ENCODE peak calls at places on chromosomes 7 and 10, in nine cellular contexts. E, B, U, X, M, H, S, L and W are unnamed samples.

GRCh38 chr10:73907841-73908517 is 3.0 kb upstream of the PLAU start:
- DNase-seq in E (peak), B (no peak), U (no peak), X (peak), M (no peak), H (peak), S (no peak), L (no peak), W (no peak)

GRCh38 chr10:30529373-30529998 is 95.5 kb downstream of the MAP3K8 start:
- DNase-seq in E (no peak), B (peak), U (peak), X (peak), M (no peak), H (peak), S (peak), L (no peak), W (no peak)

GRCh38 chr7:139703468-139704307 is 74.1 kb downstream of the HIPK2 start:
- DNase-seq in E (no peak), B (no peak), U (no peak), X (no peak), M (no peak), H (peak), S (no peak), L (no peak), W (no peak)

GRCh38 chr7:101814996-101815825 is 2.2 kb upstream of the CUX1 start:
- DNase-seq in E (peak), B (peak), U (peak), X (peak), M (no peak), H (peak), S (peak), L (peak), W (no peak)

GRCh38 chr7:135943266-135943889 is 33.8 kb downstream of the MTPN start:
- DNase-seq in E (no peak), B (no peak), U (no peak), X (no peak), M (no peak), H (no peak), S (no peak), L (no peak), W (no peak)

GRCh38 chr10:60430017-60430416 is 40.3 kb upstream of the ANK3 start:
- DNase-seq in E (peak), B (no peak), U (no peak), X (no peak), M (peak), H (no peak), S (no peak), L (no peak), W (peak)

GRCh38 chr7:117281562-117281961 is 41.3 kb downstream of the WNT2 start:
- DNase-seq in E (peak), B (no peak), U (no peak), X (peak), M (no peak), H (no peak), S (no peak), L (peak), W (no peak)

GRCh38 chr7:27123021-27123476 is 7.5 kb downstream of the HOXA4 start:
- DNase-seq in E (peak), B (no peak), U (peak), X (no peak), M (no peak), H (no peak), S (no peak), L (no peak), W (no peak)

GRCh38 chr10:117533507-117534281 is 8.9 kb upstream of the EMX2 start:
- DNase-seq in E (no peak), B (no peak), U (peak), X (no peak), M (no peak), H (no peak), S (no peak), L (no peak), W (no peak)

GRCh38 chr7:24820730-24821044 is 63.4 kb upstream of the GSDME start:
- DNase-seq in E (no peak), B (no peak), U (no peak), X (peak), M (peak), H (no peak), S (no peak), L (peak), W (peak)

GRCh38 chr7:24819916-24820689 is 62.8 kb upstream of the GSDME start:
- DNase-seq in E (peak), B (peak), U (peak), X (peak), M (peak), H (peak), S (peak), L (peak), W (peak)

GRCh38 chr7:24824896-24825295 is 67.6 kb upstream of the GSDME start:
- DNase-seq in E (no peak), B (no peak), U (no peak), X (no peak), M (no peak), H (no peak), S (no peak), L (no peak), W (no peak)

GRCh38 chr7:24824400-24824799 is 67.1 kb upstream of the GSDME start:
- DNase-seq in E (no peak), B (no peak), U (no peak), X (no peak), M (no peak), H (no peak), S (no peak), L (no peak), W (no peak)

DNA sequence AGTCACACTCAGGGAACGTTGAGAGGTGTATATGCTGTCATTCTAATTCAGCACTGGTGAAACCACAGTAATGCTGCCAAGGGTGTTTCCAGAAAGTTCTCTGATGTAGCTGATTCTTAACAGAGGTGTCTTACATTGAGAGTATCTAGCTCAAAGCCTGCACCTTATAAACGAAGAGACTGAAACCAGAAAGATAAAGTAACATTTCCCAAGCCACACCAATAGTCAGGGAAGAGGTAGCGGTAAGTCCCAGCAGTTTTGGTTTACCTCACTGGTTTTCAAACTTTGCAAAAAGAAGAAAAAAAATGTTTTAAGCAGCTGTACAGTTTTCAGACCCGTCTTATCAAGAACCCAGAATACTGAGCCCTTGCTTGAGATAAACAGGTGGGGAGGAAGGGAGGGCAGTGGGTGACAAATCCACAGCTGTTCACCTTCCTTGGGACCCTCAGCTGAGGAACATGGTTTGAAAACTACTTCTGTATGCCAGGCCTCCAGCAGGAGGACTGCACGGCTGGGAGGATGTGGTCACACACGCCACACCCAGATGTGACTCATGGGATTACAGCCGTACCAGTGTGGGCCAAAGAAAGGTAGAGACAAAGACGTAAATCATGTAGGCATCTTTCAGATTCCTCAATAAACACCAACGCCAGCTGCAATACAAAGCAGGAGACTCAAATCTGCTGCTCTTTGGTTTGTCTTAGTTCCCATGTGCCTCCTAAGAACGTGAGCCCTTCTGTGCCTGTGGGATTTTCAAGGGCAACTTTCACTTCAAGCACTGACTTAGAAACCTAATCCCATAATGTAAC is 64.0 kb upstream of the GSDME start:
- DNase-seq in E (peak), B (peak), U (peak), X (peak), M (peak), H (no peak), S (peak), L (no peak), W (peak)
- TF ChIP-seq CTCF in E (peak), B (peak), U (no peak), X (peak), M (peak), H (no peak), S (no peak), L (peak), W (peak)

DNA sequence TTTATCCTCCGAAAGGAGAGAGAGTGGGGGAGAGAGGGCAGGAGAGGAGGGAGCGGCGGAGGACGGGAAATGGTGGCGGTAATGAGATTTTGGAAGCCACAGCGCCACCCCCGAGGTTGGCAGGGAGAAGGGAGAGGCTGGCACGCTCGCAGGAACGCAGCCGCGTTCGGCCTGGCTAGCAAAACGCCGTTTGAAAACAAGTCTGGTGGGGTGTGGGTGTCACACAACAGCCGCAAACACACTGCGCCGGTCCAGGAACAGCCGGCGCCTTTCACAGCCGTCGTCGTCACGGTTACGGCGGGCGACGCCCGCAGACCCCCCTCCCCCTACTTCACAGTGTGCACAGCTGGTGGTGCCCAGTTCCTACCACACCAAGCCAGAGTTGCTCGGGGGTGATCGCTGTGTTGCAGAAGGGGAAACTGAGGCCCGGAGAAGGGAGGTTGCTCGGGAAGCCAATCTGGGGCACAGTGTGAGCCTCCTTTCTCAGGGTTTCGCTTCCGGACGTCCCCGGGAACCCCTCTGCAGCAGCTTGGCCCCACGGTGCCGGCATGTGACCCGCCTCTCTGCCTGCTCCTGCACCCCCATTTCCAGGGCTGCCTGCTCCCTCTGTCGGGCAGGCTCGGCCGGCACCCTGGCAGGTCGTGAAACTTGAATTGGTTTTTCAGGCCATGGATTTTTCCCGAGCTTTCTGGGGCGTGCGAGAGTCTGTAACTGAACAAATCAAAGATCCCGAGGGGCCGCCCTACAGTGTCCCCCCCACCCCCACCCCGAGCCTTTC is 57.8 kb downstream of the UNCX start:
- DNase-seq in E (no peak), B (no peak), U (no peak), X (peak), M (no peak), H (no peak), S (no peak), L (peak), W (peak)
- H3K4me3 ChIP-seq in E (peak), B (peak), U (no peak), X (no peak), M (peak), H (peak), S (peak), L (peak), W (peak)

DNA sequence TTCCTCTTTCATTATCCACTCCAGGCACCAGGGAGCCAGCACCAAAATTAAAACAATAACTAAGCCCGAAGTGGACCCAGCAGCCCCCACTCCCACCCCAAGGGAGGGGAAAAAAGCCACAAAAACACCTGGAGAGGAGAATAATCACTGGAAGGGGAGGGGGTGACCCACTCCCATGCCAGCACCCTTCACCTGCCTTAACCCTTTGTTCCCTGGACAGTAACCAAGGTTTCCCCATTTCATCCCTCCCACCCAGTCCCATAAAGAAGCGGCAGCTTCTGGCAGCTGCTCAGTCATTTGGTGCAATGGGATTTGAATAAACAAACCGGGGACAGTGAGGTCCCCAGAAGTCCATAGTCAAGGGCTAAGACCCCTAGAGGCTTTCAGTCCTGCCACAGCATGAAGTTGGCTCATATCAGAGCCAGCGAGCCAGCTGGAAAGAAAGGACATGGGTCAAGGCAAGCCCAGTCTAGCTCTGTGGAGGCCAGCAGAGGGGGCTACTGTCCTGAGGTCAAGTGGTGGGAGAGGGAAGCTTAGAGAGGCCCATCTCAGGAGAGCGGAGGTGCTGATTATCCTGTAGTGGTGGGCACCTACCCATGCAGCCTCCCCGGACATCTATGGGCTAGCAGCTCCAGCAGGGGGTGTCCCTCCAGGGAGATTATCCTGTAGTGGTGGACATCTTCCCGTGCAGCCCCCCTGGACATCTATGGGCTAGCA is 58.8 kb upstream of the LBX1 start:
- DNase-seq in E (no peak), B (no peak), U (no peak), X (peak), M (no peak), H (no peak), S (no peak), L (peak), W (no peak)
- TF ChIP-seq CTCF in E (peak), B (no peak), U (no peak), X (peak), M (peak), H (peak), S (no peak), L (peak), W (peak)

GRCh38 chr10:11358923-11359560 is 252.4 kb downstream of the USP6NL start:
- DNase-seq in E (no peak), B (no peak), U (no peak), X (no peak), M (no peak), H (peak), S (no peak), L (no peak), W (no peak)

GRCh38 chr10:11355625-11356024 is 255.8 kb downstream of the USP6NL start:
- DNase-seq in E (no peak), B (no peak), U (peak), X (no peak), M (no peak), H (peak), S (no peak), L (no peak), W (no peak)

GRCh38 chr10:11357361-11357760 is 254.1 kb downstream of the USP6NL start:
- DNase-seq in E (no peak), B (no peak), U (no peak), X (no peak), M (no peak), H (peak), S (no peak), L (no peak), W (no peak)

GRCh38 chr10:11359849-11360248 is 251.6 kb downstream of the USP6NL start:
- DNase-seq in E (no peak), B (no peak), U (no peak), X (no peak), M (no peak), H (no peak), S (no peak), L (no peak), W (no peak)

DNA sequence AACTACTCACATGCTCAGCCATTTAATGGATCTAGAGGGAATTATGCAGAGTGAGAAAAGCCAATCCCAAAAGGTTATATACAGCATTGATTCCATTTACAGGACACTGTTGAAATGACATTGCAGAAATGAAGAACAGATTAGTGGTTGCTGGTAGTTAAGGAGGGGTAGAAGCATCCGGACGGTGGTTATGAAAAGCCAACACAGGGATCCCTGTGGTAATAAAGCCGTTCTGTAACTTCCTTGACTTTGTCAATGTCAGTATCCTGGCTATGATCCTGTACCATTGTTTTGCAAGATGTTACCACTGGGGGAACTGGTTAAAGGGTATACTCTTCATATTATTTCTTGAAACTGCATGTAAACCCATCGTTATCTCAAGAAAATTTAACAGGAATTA is 253.4 kb downstream of the USP6NL start:
- DNase-seq in E (no peak), B (no peak), U (no peak), X (peak), M (no peak), H (no peak), S (no peak), L (no peak), W (no peak)
- H3K4me3 ChIP-seq in E (no peak), B (no peak), U (no peak), X (no peak), M (no peak), H (no peak), S (no peak), L (no peak), W (no peak)

GRCh38 chr10:132796846-132797245 is 10.9 kb upstream of the NKX6-2 start:
- DNase-seq in E (no peak), B (no peak), U (no peak), X (no peak), M (no peak), H (no peak), S (no peak), L (no peak), W (no peak)

GRCh38 chr10:132790934-132791829 is 5.2 kb upstream of the NKX6-2 start:
- DNase-seq in E (no peak), B (no peak), U (no peak), X (peak), M (no peak), H (no peak), S (no peak), L (no peak), W (no peak)

GRCh38 chr10:132793213-132793612 is 7.3 kb upstream of the NKX6-2 start:
- DNase-seq in E (no peak), B (no peak), U (no peak), X (no peak), M (no peak), H (no peak), S (no peak), L (no peak), W (no peak)

GRCh38 chr10:132792796-132793195 is 6.8 kb upstream of the NKX6-2 start:
- DNase-seq in E (no peak), B (no peak), U (no peak), X (no peak), M (no peak), H (no peak), S (no peak), L (no peak), W (no peak)

DNA sequence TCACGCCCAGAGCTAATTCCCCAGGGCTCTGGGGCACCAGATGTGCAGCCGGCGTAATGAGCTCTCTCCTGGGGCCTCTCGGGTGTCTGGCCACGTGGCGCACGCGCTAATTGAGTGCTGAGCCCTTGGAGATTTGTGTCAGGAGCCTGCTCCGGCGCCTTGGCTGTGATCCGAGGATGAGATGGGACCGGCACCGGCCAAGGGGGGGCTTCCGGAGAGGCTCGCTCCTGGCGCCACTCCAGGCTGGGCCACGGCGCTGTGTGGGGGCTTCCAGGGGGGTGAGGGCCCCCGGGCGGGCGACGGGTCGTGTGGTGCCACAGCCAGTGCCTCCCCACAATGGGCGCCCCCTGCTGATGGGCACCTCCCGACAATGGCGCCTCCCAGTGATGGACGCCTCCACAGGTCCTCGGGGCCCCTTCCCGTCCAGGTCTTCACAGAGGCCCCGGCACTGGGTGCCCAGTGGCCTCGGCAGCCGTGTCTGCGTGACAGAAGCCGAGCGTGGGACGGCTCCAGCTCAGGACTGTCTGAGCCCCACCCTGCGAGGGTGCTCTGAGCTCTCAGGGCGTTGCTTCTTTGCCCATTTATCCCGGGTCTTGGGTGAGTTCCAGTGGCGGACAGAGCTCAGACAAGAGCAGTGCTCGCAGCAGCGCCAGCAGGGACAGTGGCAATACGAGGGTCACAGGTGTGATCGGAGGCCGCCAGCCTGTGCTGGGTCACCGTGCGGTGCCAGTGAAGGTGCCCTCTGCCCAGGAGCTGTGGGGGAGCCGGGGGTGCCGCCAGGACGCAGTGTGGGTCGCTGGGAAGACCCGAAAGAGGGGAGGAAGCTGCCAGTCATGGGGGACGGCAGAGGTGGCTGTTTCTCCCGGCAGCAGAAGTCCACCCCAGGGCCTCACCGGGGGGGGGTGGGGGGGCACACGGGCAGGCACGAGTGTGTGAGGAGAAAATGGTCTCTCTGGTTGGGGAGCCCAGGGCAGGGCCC is 8.2 kb upstream of the NKX6-2 start:
- DNase-seq in E (no peak), B (no peak), U (no peak), X (peak), M (no peak), H (no peak), S (no peak), L (no peak), W (no peak)
- TF ChIP-seq CTCF in E (no peak), B (no peak), U (no peak), X (peak), M (peak), H (no peak), S (no peak), L (no peak), W (no peak)

DNA sequence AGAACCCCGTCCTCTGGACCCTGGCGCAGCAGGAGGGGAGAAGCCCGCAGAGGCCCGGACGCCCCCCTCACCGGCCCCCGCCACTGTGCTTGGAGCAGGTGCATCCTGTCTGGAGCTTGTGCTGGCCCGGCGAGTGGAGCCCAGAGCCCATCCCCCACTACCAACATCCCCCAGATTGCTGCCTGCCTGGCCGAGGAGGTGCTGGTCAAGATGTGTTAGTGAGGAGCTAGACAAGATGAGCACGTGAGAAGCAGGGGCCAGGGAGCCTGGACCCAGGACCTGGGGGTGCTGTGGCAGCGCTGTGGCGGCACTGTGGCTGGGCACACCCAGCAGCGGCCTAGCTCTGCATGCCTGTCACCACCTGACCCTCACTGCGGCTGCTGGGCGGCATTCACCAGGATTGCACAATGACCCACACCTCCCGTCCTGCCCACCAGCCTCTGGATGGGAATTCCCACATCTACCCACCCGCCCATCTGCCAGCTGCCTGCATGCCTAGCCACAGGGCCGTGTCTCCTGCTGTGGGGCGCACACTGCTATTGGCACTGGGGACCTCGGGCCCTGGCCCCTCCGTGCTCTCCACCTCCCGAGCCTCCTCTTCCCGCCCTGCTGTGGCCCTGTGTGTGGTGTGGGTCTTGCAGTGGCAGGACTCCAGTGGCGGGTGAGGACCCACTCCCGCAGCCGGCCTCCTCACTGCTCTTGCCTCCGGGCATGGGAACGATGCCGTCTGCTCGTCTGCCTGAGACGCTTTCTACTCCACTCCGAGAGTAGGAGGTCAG is 11.8 kb downstream of the GPR146 start:
- DNase-seq in E (peak), B (no peak), U (no peak), X (peak), M (no peak), H (no peak), S (peak), L (no peak), W (no peak)
- H3K4me3 ChIP-seq in E (no peak), B (no peak), U (no peak), X (no peak), M (no peak), H (peak), S (peak), L (no peak), W (no peak)